ENCODE peak calls at places on chromosomes 2 and 18, in six cellular contexts. P is body of pancreas, G is hepatocyte, B is mucosa of descending colon, M is lower lobe of right lung, K is stomach. U is an unnamed sample.

GRCh38 chr18:67600181-67600631 is 83.7 kb upstream of the DSEL start:
- DNase-seq in P (no peak), G (peak; percentile 44), B (no peak), M (no peak), K (no peak), U (peak; percentile 21)

GRCh38 chr2:152649997-152650396 is 67.3 kb downstream of the PRPF40A start:
- DNase-seq in P (no peak), G (no peak), B (no peak), M (no peak), K (no peak), U (no peak)

GRCh38 chr18:37422116-37422515 is 143.5 kb downstream of the CELF4 start:
- DNase-seq in P (no peak), G (no peak), B (no peak), M (no peak), K (no peak), U (no peak)

GRCh38 chr18:21391074-21391673 is 149.1 kb downstream of the GREB1L start:
- DNase-seq in P (no peak), G (no peak), B (no peak), M (no peak), K (no peak), U (peak; percentile 51)

GRCh38 chr2:226554726-226555125 is 244.9 kb downstream of the IRS1 start:
- DNase-seq in P (no peak), G (no peak), B (no peak), M (no peak), K (no peak), U (no peak)

GRCh38 chr2:68946117-68946516 is 6.6 kb downstream of the GKN2 start:
- DNase-seq in P (no peak), G (no peak), B (no peak), M (no peak), K (peak; percentile 67), U (no peak)

GRCh38 chr18:6917082-6917481 is 187.6 kb downstream of the ARHGAP28 start:
- DNase-seq in P (no peak), G (no peak), B (no peak), M (no peak), K (no peak), U (no peak)

GRCh38 chr2:102618452-102619413 is 620 bp upstream of the SLC9A2 start:
- DNase-seq in P (peak; percentile 34), G (peak; percentile 39), B (peak; percentile 86), M (peak; percentile 60), K (peak; percentile 75), U (peak; percentile 64)

GRCh38 chr2:73885406-73885805 is 7.4 kb upstream of the ACTG2 start:
- DNase-seq in P (no peak), G (no peak), B (no peak), M (no peak), K (no peak), U (no peak)

GRCh38 chr2:177127821-177128220 is 84.8 kb upstream of the HNRNPA3 start:
- DNase-seq in P (no peak), G (no peak), B (no peak), M (no peak), K (no peak), U (no peak)

GRCh38 chr2:1750935-1751767 is 6.8 kb upstream of the PXDN start:
- DNase-seq in P (peak; percentile 71), G (peak; percentile 87), B (peak; percentile 79), M (peak; percentile 76), K (peak; percentile 50), U (peak; percentile 28)

GRCh38 chr2:234954551-234954992 is 2.8 kb downstream of the SH3BP4 start:
- DNase-seq in P (peak; percentile 56), G (no peak), B (no peak), M (peak; percentile 39), K (no peak), U (peak; percentile 41)

GRCh38 chr2:85400541-85400940 is 9.6 kb downstream of the CAPG start:
- DNase-seq in P (no peak), G (no peak), B (no peak), M (no peak), K (no peak), U (no peak)

GRCh38 chr2:236935131-236935530 is 150.6 kb upstream of the COPS8 start:
- DNase-seq in P (no peak), G (no peak), B (no peak), M (no peak), K (peak; percentile 18), U (no peak)

GRCh38 chr2:62114564-62114963 is 81.4 kb upstream of the B3GNT2 start:
- DNase-seq in P (peak; percentile 35), G (no peak), B (no peak), M (no peak), K (peak; percentile 27), U (no peak)

GRCh38 chr2:227684258-227684657 is 17.7 kb downstream of the SCYGR5 start:
- DNase-seq in P (no peak), G (no peak), B (no peak), M (peak; percentile 52), K (no peak), U (no peak)

GRCh38 chr2:131045925-131046579 is 47.2 kb downstream of the FAM168B start:
- DNase-seq in P (peak; percentile 33), G (no peak), B (no peak), M (peak; percentile 42), K (peak; percentile 13), U (no peak)

GRCh38 chr2:196902828-196903227 is 23.7 kb downstream of the PGAP1 start:
- DNase-seq in P (no peak), G (no peak), B (no peak), M (no peak), K (no peak), U (no peak)

GRCh38 chr2:200360364-200360763 is 53.9 kb downstream of the SPATS2L start:
- DNase-seq in P (no peak), G (no peak), B (no peak), M (no peak), K (no peak), U (no peak)

GRCh38 chr2:217875138-217875537 is 127.7 kb downstream of the TNS1 start:
- DNase-seq in P (no peak), G (no peak), B (no peak), M (no peak), K (no peak), U (no peak)

GRCh38 chr2:217873371-217873770 is 129.4 kb downstream of the TNS1 start:
- DNase-seq in P (no peak), G (no peak), B (no peak), M (no peak), K (no peak), U (no peak)

GRCh38 chr2:217875556-217876252 is 127.1 kb downstream of the TNS1 start:
- DNase-seq in P (no peak), G (no peak), B (no peak), M (no peak), K (no peak), U (no peak)

GRCh38 chr2:217870528-217871011 is 132.2 kb downstream of the TNS1 start:
- DNase-seq in P (no peak), G (no peak), B (no peak), M (no peak), K (no peak), U (no peak)

DNA sequence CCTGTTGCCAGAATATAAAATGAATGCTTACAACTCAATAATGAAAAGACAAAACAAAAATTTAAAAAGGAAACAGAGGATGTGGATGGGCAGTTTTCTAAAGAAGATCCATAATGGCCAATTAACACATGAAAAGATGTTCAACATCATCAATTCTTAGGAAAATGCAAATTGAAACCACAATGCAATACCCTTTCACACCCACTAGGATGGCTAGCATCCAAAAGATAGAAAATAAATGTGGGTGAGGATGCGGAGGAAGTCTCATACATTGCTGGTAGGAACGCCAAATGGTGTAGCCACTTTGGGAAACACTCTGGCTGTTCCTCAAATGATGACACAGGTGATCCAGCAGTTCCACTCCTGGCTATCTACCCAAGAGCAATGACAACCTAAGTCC is 130.5 kb downstream of the TNS1 start:
- DNase-seq in P (no peak), G (no peak), B (no peak), M (no peak), K (no peak), U (no peak)
- H3K36me3 ChIP-seq in P (peaks cover 6% of the 10 kb centered on the region), G (no peaks in the 10 kb centered on the region), B (no peaks in the 10 kb centered on the region), M (peaks cover 98% of the 10 kb centered on the region), K (peaks cover 98% of the 10 kb centered on the region), U (no peaks in the 10 kb centered on the region)

GRCh38 chr2:233163486-233164103 is 87.9 kb upstream of the ATG16L1 start:
- DNase-seq in P (no peak), G (no peak), B (no peak), M (no peak), K (no peak), U (no peak)

GRCh38 chr2:233164117-233164516 is 87.4 kb upstream of the ATG16L1 start:
- DNase-seq in P (no peak), G (no peak), B (no peak), M (no peak), K (no peak), U (no peak)

GRCh38 chr2:233165543-233165894 is 86.0 kb upstream of the ATG16L1 start:
- DNase-seq in P (no peak), G (no peak), B (no peak), M (no peak), K (no peak), U (no peak)

GRCh38 chr2:233164967-233165366 is 86.5 kb upstream of the ATG16L1 start:
- DNase-seq in P (no peak), G (no peak), B (no peak), M (no peak), K (no peak), U (no peak)

GRCh38 chr2:233165895-233166661 is 85.4 kb upstream of the ATG16L1 start:
- DNase-seq in P (peak; percentile 16), G (peak; percentile 31), B (peak; percentile 73), M (peak; percentile 88), K (peak; percentile 33), U (peak; percentile 44)
- H3K36me3 ChIP-seq in P (no peaks in the 10 kb centered on the region), G (no peaks in the 10 kb centered on the region), B (no peaks in the 10 kb centered on the region), M (peaks cover 47% of the 10 kb centered on the region), K (peaks cover 19% of the 10 kb centered on the region), U (no peaks in the 10 kb centered on the region)

GRCh38 chr2:111157071-111157661 is 36.5 kb downstream of the BCL2L11 start:
- DNase-seq in P (no peak), G (no peak), B (no peak), M (no peak), K (no peak), U (no peak)

GRCh38 chr2:111155610-111156009 is 34.9 kb downstream of the BCL2L11 start:
- DNase-seq in P (no peak), G (no peak), B (no peak), M (no peak), K (no peak), U (no peak)

GRCh38 chr2:111159640-111160039 is 38.9 kb downstream of the BCL2L11 start:
- DNase-seq in P (no peak), G (no peak), B (no peak), M (no peak), K (no peak), U (no peak)

GRCh38 chr2:111156529-111156928 is 35.8 kb downstream of the BCL2L11 start:
- DNase-seq in P (no peak), G (no peak), B (no peak), M (no peak), K (no peak), U (no peak)

GRCh38 chr2:111157798-111158197 is 37.1 kb downstream of the BCL2L11 start:
- DNase-seq in P (no peak), G (no peak), B (no peak), M (no peak), K (no peak), U (no peak)
- H3K36me3 ChIP-seq in P (no peaks in the 10 kb centered on the region), G (no peaks in the 10 kb centered on the region), B (no peaks in the 10 kb centered on the region), M (peaks cover 34% of the 10 kb centered on the region), K (peaks cover 17% of the 10 kb centered on the region), U (peaks cover 4% of the 10 kb centered on the region)

DNA sequence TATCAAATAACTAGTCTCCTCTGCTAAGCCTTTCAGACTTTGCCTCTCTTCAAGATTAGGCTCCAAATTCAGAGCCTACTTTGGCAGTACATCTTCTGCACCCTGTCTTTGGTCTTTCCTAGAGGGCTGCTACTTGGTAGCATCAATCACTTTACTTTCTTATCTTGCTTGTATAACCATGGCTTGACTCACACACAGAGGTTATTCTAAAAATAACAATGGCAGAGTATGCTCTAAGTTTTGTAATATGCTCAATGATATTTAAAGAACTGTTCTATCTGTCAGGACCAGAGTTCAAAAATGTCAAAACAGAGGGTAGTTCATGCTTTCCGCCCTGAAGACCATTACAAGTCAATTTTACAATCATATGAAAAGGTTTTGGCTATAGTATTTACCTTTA is 27.7 kb downstream of the THOC1 start:
- DNase-seq in P (no peak), G (no peak), B (no peak), M (no peak), K (no peak), U (peak; percentile 1)
- H3K36me3 ChIP-seq in P (no peaks in the 10 kb centered on the region), G (no peaks in the 10 kb centered on the region), B (no peaks in the 10 kb centered on the region), M (peaks cover 53% of the 10 kb centered on the region), K (peaks cover 49% of the 10 kb centered on the region), U (no peaks in the 10 kb centered on the region)

U was measured in small intestine.